ENCODE peak calls at places on chromosomes 11 and 22, in five cellular contexts. T, D, K, L and Y are unnamed samples.

GRCh38 chr11:118290923-118291322 is 13.6 kb upstream of the CD3E start:
- DNase-seq in T (no peak), D (peak), K (peak), L (no peak), Y (peak)

GRCh38 chr11:65849366-65849765 is 8.6 kb downstream of the CFL1 start:
- DNase-seq in T (no peak), D (no peak), K (no peak), L (no peak), Y (no peak)

GRCh38 chr22:32801436-32802290 is at the start of gene TIMP3:
- DNase-seq in T (no peak), D (no peak), K (peak), L (peak), Y (peak)

GRCh38 chr11:62048101-62048500 is 75.7 kb upstream of the INCENP start:
- DNase-seq in T (no peak), D (no peak), K (no peak), L (no peak), Y (no peak)

GRCh38 chr11:64262271-64263002 is 11.1 kb downstream of the PLCB3 start:
- DNase-seq in T (no peak), D (no peak), K (no peak), L (no peak), Y (no peak)

GRCh38 chr11:72777755-72778278 is 16.0 kb downstream of the STARD10 start:
- DNase-seq in T (no peak), D (no peak), K (no peak), L (no peak), Y (no peak)

GRCh38 chr11:73866095-73866579 is 10.5 kb downstream of the COA4 start:
- DNase-seq in T (no peak), D (no peak), K (no peak), L (peak), Y (no peak)

GRCh38 chr11:62067741-62068140 is 56.1 kb upstream of the INCENP start:
- DNase-seq in T (no peak), D (no peak), K (no peak), L (no peak), Y (no peak)

GRCh38 chr22:49916851-49917250 is 1.4 kb downstream of the ALG12 start:
- DNase-seq in T (no peak), D (no peak), K (no peak), L (no peak), Y (peak)

GRCh38 chr22:27518583-27519437 is 282.7 kb downstream of the MN1 start:
- DNase-seq in T (no peak), D (no peak), K (no peak), L (no peak), Y (no peak)

GRCh38 chr11:132131962-132132361 is 761.5 kb downstream of the NTM start:
- DNase-seq in T (no peak), D (no peak), K (no peak), L (no peak), Y (no peak)

GRCh38 chr22:46028069-46028991 is 51.4 kb upstream of the WNT7B start:
- DNase-seq in T (no peak), D (no peak), K (no peak), L (no peak), Y (no peak)

GRCh38 chr22:46031965-46032851 is 55.2 kb upstream of the WNT7B start:
- DNase-seq in T (no peak), D (no peak), K (no peak), L (no peak), Y (no peak)

GRCh38 chr11:1297576-1298473 is 11.6 kb downstream of the TOLLIP start:
- DNase-seq in T (no peak), D (no peak), K (no peak), L (no peak), Y (no peak)

GRCh38 chr22:38841635-38842034 is 2.2 kb downstream of the NPTXR start:
- DNase-seq in T (no peak), D (no peak), K (no peak), L (no peak), Y (no peak)

GRCh38 chr22:24146190-24146616 is 35.1 kb upstream of the SUSD2 start:
- DNase-seq in T (no peak), D (peak), K (peak), L (peak), Y (peak)

GRCh38 chr11:17403977-17404759 is 15.7 kb upstream of the KCNJ11 start:
- DNase-seq in T (no peak), D (no peak), K (no peak), L (no peak), Y (no peak)

GRCh38 chr11:119797736-119798135 is 68.7 kb upstream of the NECTIN1 start:
- DNase-seq in T (no peak), D (no peak), K (peak), L (no peak), Y (no peak)

GRCh38 chr22:46001426-46002106 is 24.6 kb upstream of the WNT7B start:
- DNase-seq in T (no peak), D (no peak), K (no peak), L (no peak), Y (no peak)

GRCh38 chr11:111829185-111829968 is 42.0 kb downstream of the ALG9 start:
- DNase-seq in T (no peak), D (no peak), K (no peak), L (no peak), Y (no peak)

GRCh38 chr11:116499396-116500001 is 273.3 kb downstream of the BUD13 start:
- DNase-seq in T (no peak), D (peak), K (peak), L (no peak), Y (peak)

GRCh38 chr11:5700422-5701064 is 11.0 kb downstream of the TRIM22 start:
- DNase-seq in T (no peak), D (no peak), K (no peak), L (no peak), Y (no peak)

GRCh38 chr11:115501895-115502589 is 2.2 kb downstream of the CADM1 start:
- DNase-seq in T (no peak), D (no peak), K (peak), L (no peak), Y (no peak)

GRCh38 chr11:124829986-124830385 is 29.8 kb upstream of the MSANTD2 start:
- DNase-seq in T (no peak), D (no peak), K (no peak), L (no peak), Y (no peak)

GRCh38 chr11:33735166-33735425 is 1.1 kb downstream of the CD59 start:
- DNase-seq in T (no peak), D (no peak), K (no peak), L (no peak), Y (no peak)